ENCODE peak calls at places on chromosomes 5 and 9, in five cellular contexts. D is SK-N-SH, F is MM.1S, C is GM23338, U is hepatocyte. B is an unnamed sample.

GRCh38 chr5:77224672-77225355 is 14.3 kb downstream of the PDE8B start:
- DNase-seq in D (no peak), C (no peak), U (no peak), F (no peak), B (no peak)

GRCh38 chr9:124522121-124523098 is 15.2 kb upstream of the NR5A1 start:
- DNase-seq in C (peak; percentile 80), D (no peak), F (no peak), U (no peak), B (no peak)

GRCh38 chr9:122057211-122057610 is 35.9 kb downstream of the TTLL11 start:
- DNase-seq in F (no peak), C (no peak), U (no peak), D (no peak), B (no peak)

GRCh38 chr5:157965040-157965439 is 106.1 kb upstream of the CLINT1 start:
- DNase-seq in U (no peak), C (peak; percentile 91), D (no peak), F (no peak), B (no peak)

GRCh38 chr9:136011703-136012496 is 50.7 kb upstream of the UBAC1 start:
- DNase-seq in D (peak; percentile 94), U (peak; percentile 86), F (no peak), C (no peak), B (peak; percentile 18)

GRCh38 chr9:78144008-78144381 is 91.9 kb upstream of the CEP78 start:
- DNase-seq in D (no peak), F (no peak), U (no peak), C (no peak), B (no peak)

GRCh38 chr9:112784020-112784788 is 33.6 kb downstream of the SNX30 start:
- DNase-seq in F (no peak), D (peak; percentile 29), U (peak; percentile 28), C (peak; percentile 73), B (no peak)

GRCh38 chr9:9612270-9612669 is 1000.5 kb downstream of the PTPRD start:
- DNase-seq in U (no peak), D (peak; percentile 24), C (no peak), F (peak; percentile 96), B (peak; percentile 95)

GRCh38 chr9:117697046-117697445 is 7.2 kb upstream of the TLR4 start:
- DNase-seq in D (no peak), C (no peak), F (no peak), U (no peak), B (no peak)

GRCh38 chr5:73298251-73299016 is 125.4 kb downstream of the TMEM174 start:
- DNase-seq in C (peak; percentile 50), F (no peak), U (no peak), D (no peak), B (no peak)

GRCh38 chr5:68962632-68963484 is 131.0 kb upstream of the SLC30A5 start:
- DNase-seq in F (peak; percentile 9), C (peak; percentile 91), D (peak; percentile 74), U (peak; percentile 84), B (no peak)

GRCh38 chr5:150068071-150068470 is 18.3 kb downstream of the CSF1R start:
- DNase-seq in D (no peak), F (no peak), U (no peak), C (no peak), B (no peak)

GRCh38 chr5:21680196-21680595 is 1172.9 kb downstream of the CDH12 start:
- DNase-seq in F (no peak), D (no peak), C (no peak), U (no peak), B (no peak)

DNA sequence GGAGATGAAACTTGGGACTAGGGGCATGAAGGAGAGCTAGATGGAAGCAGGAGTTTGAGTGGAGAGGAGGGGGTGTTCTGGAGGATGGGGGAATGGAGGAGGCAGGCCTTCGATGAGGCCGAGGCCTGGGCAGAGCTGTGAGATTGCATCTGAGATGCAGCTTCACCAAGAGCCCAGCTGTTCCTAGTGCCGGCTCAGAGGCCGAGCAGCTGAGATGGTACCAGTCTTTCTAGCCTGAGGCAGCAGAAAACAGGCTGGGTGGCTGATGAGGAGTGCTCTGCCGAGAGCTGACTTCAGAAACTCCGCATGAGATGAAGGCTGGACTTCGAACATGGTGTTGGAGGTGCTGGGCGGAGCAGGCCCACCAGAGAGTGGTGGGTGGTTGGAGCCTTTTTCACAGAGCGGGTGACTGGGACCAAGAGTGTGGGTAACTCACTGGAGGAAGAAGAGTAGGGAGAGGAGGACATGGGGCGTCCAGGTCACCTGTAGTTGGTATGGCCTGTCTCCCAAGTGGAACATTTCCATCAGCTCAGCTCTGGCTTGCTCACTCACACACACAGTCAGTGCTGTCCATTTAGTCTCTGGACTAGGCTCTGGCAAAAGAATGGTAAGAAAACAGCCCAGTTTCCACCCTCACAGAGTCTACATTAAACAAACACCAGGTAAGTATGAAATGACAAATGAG is 54.7 kb downstream of the TMOD1 start:
- DNase-seq in D (peak; percentile 52), U (no peak), C (no peak), F (no peak), B (no peak)
- TF ChIP-seq EZH2phosphoT487 in D (no peak), U (no peak), C (no peak), F (no peak), B (no peak)

GRCh38 chr5:172175263-172175719 is 12.7 kb downstream of the STK10 start:
- DNase-seq in F (peak; percentile 90), U (no peak), C (no peak), D (no peak), B (peak; percentile 93)
- H3K4me1 ChIP-seq in F (peaks cover 34% of the 10 kb centered on the region), U (peaks cover 10% of the 10 kb centered on the region), C (peaks cover 23% of the 10 kb centered on the region), D (peaks cover 11% of the 10 kb centered on the region), B (peaks cover 66% of the 10 kb centered on the region)

GRCh38 chr9:2810424-2811075 is 33.3 kb downstream of the PUM3 start:
- DNase-seq in F (no peak), C (peak; percentile 27), D (no peak), U (no peak), B (no peak)
- H3K36me3 ChIP-seq in F (peaks cover 5% of the 10 kb centered on the region), C (peaks cover 25% of the 10 kb centered on the region), D (peaks cover 72% of the 10 kb centered on the region), U (no peaks in the 10 kb centered on the region), B (peaks cover 96% of the 10 kb centered on the region)

GRCh38 chr5:134524826-134525686 is at the start of gene JADE2:
- DNase-seq in C (peak; percentile 80), U (peak; percentile 84), F (peak; percentile 75), D (peak; percentile 86), B (peak; percentile 87)

GRCh38 chr5:134524219-134524825 is 1.1 kb upstream of the JADE2 start:
- DNase-seq in C (peak; percentile 97), U (peak; percentile 90), D (peak; percentile 78), F (peak; percentile 70), B (peak; percentile 71)

GRCh38 chr5:134526483-134527155 is 1.1 kb downstream of the JADE2 start:
- DNase-seq in C (peak; percentile 92), F (peak; percentile 83), D (peak; percentile 86), U (peak; percentile 90), B (peak; percentile 85)

GRCh38 chr5:134527156-134527960 is 1.9 kb downstream of the JADE2 start:
- DNase-seq in D (peak; percentile 93), C (peak; percentile 95), U (peak; percentile 93), F (peak; percentile 72), B (peak; percentile 88)

GRCh38 chr5:134525687-134526482 is 415 bp downstream of the JADE2 start:
- DNase-seq in U (peak; percentile 89), C (peak; percentile 75), F (peak; percentile 60), D (peak; percentile 88), B (peak; percentile 83)
- TF ChIP-seq EZH2phosphoT487 in U (no peak), C (no peak), F (no peak), D (no peak), B (no peak)

DNA sequence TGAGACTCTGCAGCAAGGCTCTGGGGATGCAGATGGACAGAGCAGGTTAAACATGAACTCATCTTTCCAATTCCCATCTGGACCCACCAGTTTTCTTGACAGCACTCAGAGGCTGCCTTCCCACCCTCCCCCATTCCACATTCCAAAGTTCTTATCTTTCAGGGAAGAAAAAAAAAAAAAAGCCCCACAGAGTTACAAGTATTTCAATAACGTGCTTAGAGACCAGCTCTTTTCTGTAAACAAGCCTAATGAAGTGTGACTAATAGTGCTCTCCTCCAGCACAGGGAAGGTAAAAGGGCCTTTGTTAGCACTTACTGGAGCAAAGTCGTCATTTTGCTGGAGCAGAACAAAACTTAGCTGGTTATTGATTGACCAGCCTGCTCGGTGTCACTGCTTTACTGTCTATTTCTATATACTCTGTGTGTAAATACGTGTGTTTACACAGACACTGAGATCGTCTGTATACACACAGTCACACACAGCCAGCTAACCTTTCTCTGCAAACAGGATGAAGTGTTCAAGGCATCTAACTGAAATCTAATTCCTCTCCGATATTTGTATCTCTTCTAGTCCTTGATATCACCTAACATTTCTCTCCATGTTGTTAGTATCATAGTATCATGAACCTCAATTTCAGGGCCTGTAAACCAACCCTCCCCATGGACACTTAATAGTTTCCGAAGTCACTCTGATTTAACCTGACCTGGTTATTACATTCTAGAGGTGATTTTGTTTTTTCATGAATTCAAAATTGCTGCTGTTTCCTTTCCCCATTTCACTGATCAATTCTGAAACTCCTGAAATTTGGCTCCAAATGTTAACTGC is 84.9 kb downstream of the ZNF608 start:
- DNase-seq in U (peak; percentile 85), D (no peak), C (peak; percentile 94), F (no peak), B (no peak)
- H3K4me1 ChIP-seq in U (peaks cover 69% of the 10 kb centered on the region), D (peaks cover 49% of the 10 kb centered on the region), C (peaks cover 67% of the 10 kb centered on the region), F (no peaks in the 10 kb centered on the region), B (peaks cover 66% of the 10 kb centered on the region)

GRCh38 chr5:40757400-40757799 is 1.6 kb upstream of the TTC33 start:
- DNase-seq in D (no peak), U (no peak), F (no peak), C (no peak), B (no peak)

GRCh38 chr5:40762716-40763115 is 7.0 kb upstream of the TTC33 start:
- DNase-seq in U (no peak), C (no peak), F (no peak), D (no peak), B (no peak)
- H3K36me3 ChIP-seq in U (no peaks in the 10 kb centered on the region), C (peaks cover 34% of the 10 kb centered on the region), F (no peaks in the 10 kb centered on the region), D (peaks cover 75% of the 10 kb centered on the region), B (peaks cover 77% of the 10 kb centered on the region)

GRCh38 chr9:86096382-86096781 is 3.0 kb downstream of the GOLM1 start:
- DNase-seq in D (no peak), U (peak; percentile 40), C (no peak), F (peak; percentile 77), B (no peak)
- TF ChIP-seq EZH2phosphoT487 in D (no peak), U (no peak), C (no peak), F (no peak), B (no peak)

DNA sequence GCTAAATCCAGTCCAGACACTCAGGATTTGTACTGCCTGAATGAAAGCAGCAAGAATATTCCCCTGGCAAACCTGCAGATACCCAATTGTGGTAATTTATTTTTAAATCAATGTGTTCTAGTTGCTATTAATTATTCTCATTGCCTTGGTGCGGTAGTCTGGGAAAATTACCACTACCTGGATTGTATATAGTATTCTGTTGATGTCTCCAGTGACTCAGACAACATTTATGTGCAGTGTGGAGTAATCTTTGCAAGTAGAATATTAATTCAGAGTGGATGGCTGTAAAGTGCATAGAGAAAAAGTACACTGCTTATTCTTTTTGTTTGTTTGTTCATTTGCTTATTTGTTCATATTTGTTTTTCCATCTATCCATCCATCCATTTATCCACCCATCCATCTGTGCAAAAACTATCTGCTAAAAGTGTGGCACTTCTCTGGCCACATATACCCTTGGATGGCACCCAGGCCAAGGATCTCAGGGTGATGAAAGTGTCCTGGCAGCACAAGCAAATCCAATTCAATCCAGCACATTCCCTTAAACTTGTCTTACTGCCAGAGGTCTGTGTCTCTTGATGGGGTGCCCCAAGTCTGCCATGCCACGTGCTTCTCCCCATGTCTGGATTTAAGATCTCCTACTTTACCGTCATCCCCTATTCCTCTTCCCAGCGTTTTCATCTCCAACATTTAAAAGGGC is 41.3 kb downstream of the NTRK2 start:
- DNase-seq in C (no peak), D (no peak), U (no peak), F (no peak), B (no peak)
- H3K4me1 ChIP-seq in C (peaks cover 30% of the 10 kb centered on the region), D (peaks cover 6% of the 10 kb centered on the region), U (no peaks in the 10 kb centered on the region), F (peaks cover 21% of the 10 kb centered on the region), B (no peaks in the 10 kb centered on the region)

GRCh38 chr9:130090915-130091314 is 37.2 kb downstream of the GPR107 start:
- DNase-seq in U (no peak), C (no peak), F (no peak), D (no peak), B (no peak)
- H3K36me3 ChIP-seq in U (no peaks in the 10 kb centered on the region), C (peaks cover 16% of the 10 kb centered on the region), F (no peaks in the 10 kb centered on the region), D (peaks cover 38% of the 10 kb centered on the region), B (peaks cover 79% of the 10 kb centered on the region)